ENCODE peak calls at places on chromosomes 3 and 15, in ten cellular contexts. T is thyroid gland, J is heart left ventricle, O is cardiac muscle cell, G is upper lobe of right lung, S is adrenal gland, E is heart right ventricle, H is body of pancreas, Y is ovary, V is left ventricle myocardium inferior. W is an unnamed sample. For H3K4me1, the result is how much of the 10 kb centered on the place peaks cover.

GRCh38 chr15:80588801-80589200 is 106.3 kb upstream of the ABHD17C start:
- DNase-seq in H (no peak), V (no peak), G (no peak), J (no peak), S (no peak), O (no peak), T (no peak), E (no peak), Y (no peak), W (no peak)

GRCh38 chr15:66253296-66253642 is 281 bp downstream of the MEGF11 start:
- DNase-seq in T (no peak), J (no peak), H (no peak), O (no peak), Y (no peak), S (no peak), E (no peak), G (no peak), V (no peak), W (no peak)

GRCh38 chr3:36155515-36155914 is 224.8 kb upstream of the STAC start:
- DNase-seq in Y (no peak), H (no peak), T (no peak), E (no peak), J (no peak), V (no peak), O (no peak), S (no peak), G (no peak), W (no peak)

GRCh38 chr3:24372559-24373197 is 122.0 kb downstream of the THRB start:
- DNase-seq in S (no peak), J (no peak), V (no peak), Y (no peak), T (no peak), O (no peak), H (no peak), G (no peak), E (no peak), W (no peak)

GRCh38 chr15:96181873-96182301 is 148.6 kb upstream of the NR2F2 start:
- DNase-seq in H (peak), V (peak), S (no peak), T (no peak), E (peak), Y (peak), O (no peak), J (peak), G (peak), W (peak)

GRCh38 chr3:52705688-52706686 is at the start of the genes GLT8D1 and SPCS1:
- DNase-seq in J (peak), Y (peak), G (peak), H (peak), O (peak), T (peak), E (peak), V (peak), S (peak), W (peak)

GRCh38 chr3:115363071-115363470 is 216.0 kb upstream of the ZBTB20 start:
- DNase-seq in H (no peak), V (no peak), T (no peak), O (no peak), J (no peak), E (no peak), G (no peak), Y (no peak), S (no peak), W (no peak)

GRCh38 chr15:77723756-77724155 is 91.0 kb upstream of the LINGO1 start:
- DNase-seq in S (no peak), O (peak), T (no peak), J (no peak), E (peak), V (no peak), Y (no peak), H (no peak), G (no peak), W (no peak)

GRCh38 chr15:65371976-65372786 is 5.6 kb downstream of the IGDCC3 start:
- DNase-seq in V (no peak), Y (no peak), G (peak), S (no peak), T (no peak), O (no peak), E (no peak), H (no peak), J (no peak), W (no peak)

GRCh38 chr15:28992996-28993719 is 107.4 kb downstream of the APBA2 start:
- DNase-seq in E (no peak), T (no peak), G (peak), S (peak), J (peak), V (no peak), O (peak), Y (no peak), H (no peak), W (no peak)

GRCh38 chr3:31197941-31198340 is 303.5 kb upstream of the GADL1 start:
- DNase-seq in E (no peak), G (no peak), S (no peak), T (no peak), O (no peak), H (no peak), Y (no peak), J (no peak), V (no peak), W (no peak)

GRCh38 chr3:113055201-113055600 is 64.4 kb downstream of the GTPBP8 start:
- DNase-seq in H (no peak), S (no peak), T (no peak), Y (no peak), J (no peak), V (no peak), O (no peak), E (no peak), G (no peak), W (no peak)

GRCh38 chr3:171415070-171415469 is 45.1 kb downstream of the TNIK start:
- DNase-seq in T (no peak), H (no peak), J (no peak), S (no peak), E (no peak), G (no peak), V (no peak), Y (no peak), O (no peak), W (no peak)

GRCh38 chr3:16332904-16333426 is 68.0 kb downstream of the OXNAD1 start:
- DNase-seq in Y (no peak), O (peak), H (no peak), S (no peak), E (no peak), V (no peak), J (no peak), G (no peak), T (no peak), W (no peak)

GRCh38 chr3:109683746-109684145 is 346.4 kb upstream of the DPPA4 start:
- DNase-seq in O (no peak), V (no peak), E (no peak), J (no peak), H (no peak), Y (no peak), T (no peak), S (no peak), G (no peak), W (no peak)

GRCh38 chr15:80070840-80071239 is 11.4 kb downstream of the ZFAND6 start:
- DNase-seq in G (no peak), Y (no peak), E (no peak), T (no peak), H (no peak), O (peak), S (no peak), J (no peak), V (no peak), W (no peak)

GRCh38 chr15:49990835-49991540 is 128.0 kb downstream of the ATP8B4 start:
- DNase-seq in O (no peak), S (no peak), H (no peak), J (no peak), T (no peak), V (no peak), E (no peak), Y (no peak), G (no peak), W (no peak)

GRCh38 chr15:46652256-46652655 is 1017.4 kb downstream of the SQOR start:
- DNase-seq in G (no peak), T (no peak), O (no peak), J (no peak), Y (no peak), S (no peak), H (no peak), V (no peak), E (no peak), W (no peak)

GRCh38 chr3:186217820-186218164 is 108.9 kb upstream of the ETV5 start:
- DNase-seq in Y (no peak), S (peak), E (no peak), T (no peak), J (no peak), V (no peak), O (no peak), H (no peak), G (no peak), W (no peak)

GRCh38 chr3:10189557-10190374 is 25.0 kb downstream of the IRAK2 start:
- DNase-seq in Y (peak), T (peak), G (peak), H (peak), J (peak), O (no peak), E (peak), V (peak), S (peak), W (peak)

GRCh38 chr3:10188798-10189556 is 24.3 kb downstream of the IRAK2 start:
- DNase-seq in H (no peak), V (no peak), Y (no peak), G (no peak), S (no peak), T (no peak), E (no peak), J (no peak), O (no peak), W (no peak)

GRCh38 chr3:10187944-10188343 is 23.2 kb downstream of the IRAK2 start:
- DNase-seq in H (no peak), G (no peak), S (no peak), Y (no peak), V (no peak), J (no peak), T (no peak), O (no peak), E (no peak), W (no peak)

GRCh38 chr3:10185804-10186762 is 21.4 kb downstream of the IRAK2 start:
- DNase-seq in S (no peak), H (no peak), J (no peak), G (no peak), V (no peak), O (no peak), Y (no peak), T (no peak), E (no peak), W (no peak)

GRCh38 chr3:10187295-10187876 is 22.7 kb downstream of the IRAK2 start:
- DNase-seq in Y (no peak), G (no peak), O (no peak), H (no peak), V (no peak), S (no peak), J (no peak), E (no peak), T (no peak), W (no peak)
- H3K4me1 ChIP-seq in Y (under half), G (half or more), O (under half), H (half or more), V (half or more), S (half or more), J (under half), E (half or more), T (half or more), W (half or more)

GRCh38 chr3:71130516-71131384 is 452.8 kb downstream of the FOXP1 start:
- DNase-seq in G (peak), S (peak), T (peak), V (peak), O (peak), H (peak), E (peak), Y (peak), J (peak), W (peak)

GRCh38 chr3:71129611-71130515 is 453.7 kb downstream of the FOXP1 start:
- DNase-seq in Y (peak), H (no peak), O (no peak), J (no peak), T (no peak), S (no peak), V (no peak), E (no peak), G (no peak), W (no peak)

GRCh38 chr3:71132995-71133730 is 450.4 kb downstream of the FOXP1 start:
- DNase-seq in V (no peak), O (peak), E (no peak), S (no peak), H (no peak), J (no peak), T (no peak), G (no peak), Y (no peak), W (no peak)

GRCh38 chr3:71131893-71132314 is 451.6 kb downstream of the FOXP1 start:
- DNase-seq in O (peak), V (no peak), H (no peak), G (no peak), J (no peak), Y (peak), T (no peak), E (no peak), S (no peak), W (no peak)

GRCh38 chr3:71131385-71131871 is 452.1 kb downstream of the FOXP1 start:
- DNase-seq in H (no peak), O (no peak), J (no peak), S (no peak), G (no peak), T (no peak), Y (no peak), V (no peak), E (no peak), W (no peak)
- H3K4me1 ChIP-seq in H (half or more), O (half or more), J (half or more), S (under half), G (half or more), T (half or more), Y (under half), V (half or more), E (half or more), W (under half)

DNA sequence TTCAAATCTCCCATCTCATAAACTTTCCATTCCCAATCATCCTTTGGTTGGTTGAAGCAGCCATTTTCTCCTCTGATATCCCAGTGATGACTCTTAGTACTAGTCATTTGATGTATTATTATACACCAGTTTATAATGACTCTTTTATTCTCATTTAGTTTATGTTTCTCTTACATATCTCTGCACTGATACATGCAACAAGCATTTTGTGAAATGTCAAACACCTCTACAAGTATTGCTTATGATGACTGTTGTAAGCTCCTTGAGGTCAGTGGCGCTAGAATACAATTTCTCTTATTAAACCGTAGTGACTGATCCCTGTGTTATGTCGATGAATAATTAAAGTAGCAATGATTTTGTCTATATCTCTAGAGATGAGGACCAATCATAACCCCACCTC is 398.5 kb upstream of the TBL1XR1 start:
- DNase-seq in T (no peak), O (no peak), E (no peak), G (no peak), J (no peak), V (no peak), Y (no peak), H (no peak), S (no peak), W (no peak)
- H3K4me1 ChIP-seq in T (half or more), O (under half), E (under half), G (under half), J (under half), V (under half), Y (under half), H (half or more), S (under half), W (half or more)

DNA sequence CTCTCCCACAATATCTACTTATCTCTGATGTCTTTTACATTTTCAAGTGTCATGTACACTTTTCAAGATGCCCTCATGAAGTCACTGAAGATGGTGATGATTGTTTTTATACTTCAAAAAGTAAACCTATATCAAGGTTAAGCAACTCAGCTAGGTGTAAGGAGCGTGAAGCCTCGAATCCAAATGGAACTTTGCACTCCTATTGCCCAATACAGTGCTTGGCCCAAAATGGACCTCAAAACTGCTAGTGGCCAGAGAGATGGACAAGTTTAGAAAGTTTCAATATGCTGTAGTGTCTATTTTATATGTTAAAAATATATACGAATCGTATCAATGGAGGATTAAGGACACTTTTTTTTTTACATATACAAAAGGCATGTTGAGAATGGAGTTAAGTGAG is 167.7 kb downstream of the CHL1 start:
- DNase-seq in E (no peak), J (no peak), S (no peak), V (no peak), H (no peak), G (no peak), Y (no peak), T (no peak), O (no peak), W (no peak)
- H3K4me1 ChIP-seq in E (under half), J (under half), S (under half), V (under half), H (under half), G (under half), Y (under half), T (under half), O (under half), W (under half)

DNA sequence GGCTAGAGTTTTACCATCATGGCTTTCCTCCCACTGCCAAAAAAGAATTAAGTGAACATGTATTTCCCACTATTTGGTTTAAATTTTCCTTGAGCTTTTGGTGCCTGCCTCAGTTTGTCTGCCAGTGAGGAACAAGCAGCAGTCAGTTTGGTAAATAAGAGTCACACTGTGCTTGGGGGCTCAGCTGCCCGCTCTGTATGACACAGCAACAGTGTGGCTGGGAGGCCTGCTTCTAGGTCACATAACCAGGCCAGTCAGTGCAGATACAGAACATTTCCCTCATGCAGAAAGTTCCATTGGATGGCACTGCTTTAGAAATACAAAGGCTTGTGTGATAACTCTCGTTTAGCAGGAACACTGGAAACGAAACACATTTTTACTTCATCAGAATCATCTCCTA is 25.7 kb downstream of the FYCO1 start:
- DNase-seq in Y (no peak), S (no peak), O (no peak), H (no peak), G (no peak), T (no peak), V (no peak), J (no peak), E (no peak), W (no peak)
- H3K4me1 ChIP-seq in Y (under half), S (under half), O (under half), H (under half), G (under half), T (half or more), V (under half), J (under half), E (under half), W (under half)

GRCh38 chr15:64096486-64097431 is 977 bp downstream of the SNX1 start:
- DNase-seq in T (peak), S (peak), E (no peak), J (no peak), H (no peak), O (peak), V (no peak), G (no peak), Y (no peak), W (no peak)
- H3K4me1 ChIP-seq in T (half or more), S (half or more), E (half or more), J (half or more), H (half or more), O (under half), V (half or more), G (half or more), Y (under half), W (half or more)

W was measured in tibial artery.